ENCODE peak calls at places on chromosome 1, in six cellular contexts. G, W, R, T, S and F are unnamed samples.

GRCh38 chr1:225581193-225581592 is 71.7 kb downstream of the ENAH start:
- DNase-seq in R (no peak), G (no peak), T (no peak), W (no peak), S (no peak), F (no peak)

GRCh38 chr1:56331892-56332567 is 247.3 kb downstream of the PLPP3 start:
- DNase-seq in W (no peak), S (no peak), R (peak; percentile 83), T (no peak), G (no peak), F (no peak)

GRCh38 chr1:21335750-21336168 is 45.5 kb upstream of the ECE1 start:
- DNase-seq in G (peak; percentile 73), W (peak; percentile 65), R (no peak), T (no peak), S (no peak), F (no peak)

GRCh38 chr1:52238887-52239707 is 97.2 kb downstream of the ZFYVE9 start:
- DNase-seq in G (no peak), W (no peak), S (no peak), T (no peak), R (peak; percentile 16), F (no peak)

GRCh38 chr1:41894778-41895483 is 23.8 kb downstream of the HIVEP3 start:
- DNase-seq in T (no peak), G (no peak), W (no peak), S (no peak), R (no peak), F (no peak)

GRCh38 chr1:114286179-114286578 is 132.5 kb upstream of the SYT6 start:
- DNase-seq in R (peak; percentile 16), G (peak; percentile 39), T (no peak), S (no peak), W (no peak), F (no peak)

GRCh38 chr1:119549719-119550141 is 42.7 kb downstream of the HSD3B1 start:
- DNase-seq in W (peak; percentile 91), T (no peak), S (no peak), G (peak; percentile 80), R (peak; percentile 58), F (peak; percentile 20)

GRCh38 chr1:51344602-51345299 is 14.4 kb upstream of the TTC39A start:
- DNase-seq in S (peak; percentile 18), T (no peak), G (no peak), W (no peak), R (no peak), F (peak; percentile 93)

GRCh38 chr1:83130886-83131691 is 867.8 kb downstream of the TTLL7 start:
- DNase-seq in T (no peak), S (no peak), W (no peak), G (no peak), R (no peak), F (no peak)

GRCh38 chr1:9655127-9655723 is 3.7 kb downstream of the PIK3CD start:
- DNase-seq in G (no peak), R (no peak), S (no peak), W (no peak), T (no peak), F (no peak)

GRCh38 chr1:207870279-207871031 is 40.5 kb downstream of the CD34 start:
- DNase-seq in S (no peak), G (no peak), W (no peak), R (no peak), T (no peak), F (no peak)

GRCh38 chr1:89274431-89274857 is 1.8 kb upstream of the GBP5 start:
- DNase-seq in T (peak; percentile 27), R (peak; percentile 68), W (no peak), G (no peak), S (no peak), F (no peak)

GRCh38 chr1:159936284-159936904 is 9.0 kb downstream of the IGSF9 start:
- DNase-seq in R (peak; percentile 16), T (no peak), W (peak; percentile 73), G (peak; percentile 70), S (peak; percentile 77), F (peak; percentile 97)

GRCh38 chr1:9311029-9311428 is 18.3 kb downstream of the SPSB1 start:
- DNase-seq in G (no peak), W (no peak), R (no peak), T (no peak), S (no peak), F (no peak)

GRCh38 chr1:41773842-41774241 is 144.9 kb downstream of the HIVEP3 start:
- DNase-seq in R (no peak), T (no peak), W (no peak), S (no peak), G (no peak), F (no peak)

GRCh38 chr1:174191255-174191906 is 32.1 kb downstream of the RABGAP1L start:
- DNase-seq in T (peak; percentile 91), S (no peak), W (no peak), R (peak; percentile 82), G (peak; percentile 84), F (no peak)

GRCh38 chr1:30461640-30462039 is 261.7 kb downstream of the MATN1 start:
- DNase-seq in R (no peak), G (no peak), S (no peak), T (no peak), W (no peak), F (no peak)

GRCh38 chr1:16396591-16396990 is 29.5 kb downstream of the SZRD1 start:
- DNase-seq in R (peak; percentile 89), G (no peak), S (peak; percentile 29), W (no peak), T (no peak), F (no peak)

GRCh38 chr1:205172729-205173366 is 38.7 kb downstream of the DSTYK start:
- DNase-seq in W (peak; percentile 22), T (peak; percentile 96), S (no peak), R (peak; percentile 98), G (peak; percentile 9), F (no peak)